ENCODE peak calls at places on chromosomes 4 and X, in four cellular contexts. A, D, N and S are unnamed samples.

GRCh38 chrX:74537011-74537390 is 77.4 kb downstream of the RLIM start:
- DNase-seq in D (no peak), A (peak; percentile 33), N (no peak), S (no peak)

GRCh38 chr4:42048394-42048793 is 58.1 kb downstream of the SLC30A9 start:
- DNase-seq in D (peak; percentile 8), N (no peak), A (peak; percentile 94), S (no peak)

GRCh38 chr4:139403457-139403856 is 50.5 kb upstream of the RAB33B start:
- DNase-seq in N (no peak), D (no peak), A (no peak), S (no peak)

GRCh38 chr4:145178740-145179139 is 1.6 kb downstream of the OTUD4 start:
- DNase-seq in A (no peak), N (no peak), D (no peak), S (peak; percentile 17)

GRCh38 chr4:48761286-48761685 is 18.8 kb downstream of the FRYL start:
- DNase-seq in A (peak; percentile 18), D (no peak), N (no peak), S (no peak)

GRCh38 chr4:110953898-110954297 is 331.0 kb upstream of the PITX2 start:
- DNase-seq in N (no peak), A (no peak), D (no peak), S (no peak)

GRCh38 chr4:78565971-78566372 is 14.4 kb downstream of the ANXA3 start:
- DNase-seq in D (peak; percentile 48), A (peak; percentile 55), N (no peak), S (no peak)

GRCh38 chr4:3248811-3249661 is at the start of gene MSANTD1:
- DNase-seq in N (peak; percentile 33), D (no peak), A (peak; percentile 60), S (peak; percentile 58)

GRCh38 chr4:84319124-84319523 is 180.0 kb downstream of the NKX6-1 start:
- DNase-seq in N (no peak), D (no peak), A (peak; percentile 1), S (no peak)

GRCh38 chr4:140252742-140253555 is 99.0 kb upstream of the MAML3 start:
- DNase-seq in D (peak; percentile 63), N (peak; percentile 82), A (peak; percentile 56), S (peak; percentile 94)

GRCh38 chrX:97846718-97847237 is 963.1 kb downstream of the RPA4 start:
- DNase-seq in A (no peak), D (no peak), N (no peak), S (peak; percentile 3)

GRCh38 chrX:24553016-24553415 is 87.9 kb downstream of the PDK3 start:
- DNase-seq in A (no peak), N (no peak), D (no peak), S (no peak)
- TF ChIP-seq SMC3 in A (no peak), N (no peak), D (no peak), S (no peak)

GRCh38 chrX:136747003-136747986 is 33.4 kb downstream of the ARHGEF6 start:
- DNase-seq in N (no peak), A (no peak), D (no peak), S (no peak)
- TF ChIP-seq SMC3 in N (no peak), A (no peak), D (no peak), S (no peak)

GRCh38 chrX:144916785-144917184 is 330.5 kb upstream of the SPANXN1 start:
- DNase-seq in A (no peak), N (no peak), D (no peak), S (no peak)

GRCh38 chrX:144918936-144919335 is 328.4 kb upstream of the SPANXN1 start:
- DNase-seq in N (no peak), A (no peak), D (no peak), S (no peak)
- TF ChIP-seq SMC3 in N (no peak), A (no peak), D (no peak), S (no peak)

DNA sequence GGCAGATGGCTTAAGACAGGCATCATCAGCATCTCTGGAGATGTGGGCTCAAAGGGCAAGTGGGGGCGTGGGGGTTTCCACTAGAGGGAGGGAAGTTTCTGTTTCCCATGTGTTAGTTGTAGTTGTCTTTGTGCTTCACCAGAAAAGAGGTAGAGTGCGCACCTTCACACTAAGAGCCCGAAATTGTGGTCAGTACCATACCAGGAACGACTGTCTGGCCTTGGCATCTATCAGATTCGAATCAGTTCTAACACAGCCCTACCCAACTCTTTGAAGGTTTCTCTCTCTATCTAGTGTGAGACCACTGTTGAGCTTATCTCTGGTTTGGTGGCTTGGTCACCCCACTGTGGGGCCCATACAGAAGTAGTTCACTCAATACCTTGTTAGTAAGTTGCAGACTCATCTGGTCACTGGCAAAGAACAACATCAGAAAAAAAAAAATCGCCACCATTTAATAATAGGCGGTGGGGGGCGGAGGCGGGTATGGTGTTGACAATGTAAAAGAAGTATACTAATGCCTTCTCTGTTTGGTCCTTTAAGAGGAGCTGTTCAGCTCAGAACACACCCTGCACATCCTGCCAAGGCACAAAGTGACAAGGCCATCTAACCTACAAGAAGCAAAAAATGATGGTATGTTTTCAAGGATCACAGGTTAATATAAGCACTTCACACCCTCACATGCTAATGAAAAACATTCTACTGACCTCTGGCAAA is 71.1 kb downstream of the NYX start:
- DNase-seq in D (no peak), N (no peak), A (no peak), S (no peak)
- TF ChIP-seq SMC3 in D (no peak), N (no peak), A (no peak), S (no peak)

GRCh38 chr4:120659626-120660170 is 262.8 kb downstream of the PRDM5 start:
- DNase-seq in A (no peak), D (no peak), N (no peak), S (peak; percentile 14)
- TF ChIP-seq SMC3 in A (no peak), D (no peak), N (no peak), S (no peak)

GRCh38 chrX:31483336-31483735 is 411.5 kb upstream of the FTHL17 start:
- DNase-seq in N (no peak), A (peak; percentile 79), D (no peak), S (no peak)
- TF ChIP-seq SMC3 in N (no peak), A (no peak), D (no peak), S (no peak)

DNA sequence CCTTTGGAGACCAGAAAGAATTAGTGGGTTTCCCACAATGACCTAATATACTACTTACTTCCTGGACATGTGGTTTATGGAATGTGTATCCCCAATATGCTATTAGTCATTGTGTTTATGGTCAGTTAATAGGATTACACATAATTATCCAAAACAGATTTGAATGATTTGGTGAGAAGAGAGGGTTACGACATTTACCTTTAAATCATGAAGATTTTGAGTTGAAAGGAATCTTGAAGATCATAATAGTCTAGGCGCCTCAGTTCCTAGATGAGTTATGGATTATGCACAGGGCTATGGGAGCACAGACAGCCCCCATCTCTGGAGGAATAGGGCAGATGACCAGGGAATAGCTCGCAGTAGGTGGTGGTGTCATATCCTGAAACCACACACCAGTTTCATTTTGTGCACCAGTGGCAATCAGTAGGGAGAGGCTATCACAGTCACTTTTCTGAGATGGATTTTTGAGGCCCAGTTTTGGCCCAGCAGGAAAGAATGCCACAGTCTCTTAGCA is 61.3 kb downstream of the SEPTIN11 start:
- DNase-seq in D (no peak), A (peak; percentile 86), N (no peak), S (no peak)
- TF ChIP-seq SMC3 in D (no peak), A (no peak), N (no peak), S (no peak)

GRCh38 chrX:49064303-49064702 is 5.5 kb downstream of the CCDC120 start:
- DNase-seq in A (no peak), D (no peak), N (no peak), S (no peak)

GRCh38 chrX:49064735-49065134 is 5.9 kb downstream of the CCDC120 start:
- DNase-seq in D (no peak), N (no peak), A (no peak), S (no peak)

GRCh38 chrX:49061490-49061889 is 2.7 kb downstream of the CCDC120 start:
- DNase-seq in N (no peak), D (no peak), A (no peak), S (no peak)

GRCh38 chrX:49061916-49062315 is 3.1 kb downstream of the CCDC120 start:
- DNase-seq in D (no peak), A (no peak), N (no peak), S (no peak)

GRCh38 chrX:49063715-49064114 is 4.9 kb downstream of the CCDC120 start:
- DNase-seq in A (no peak), N (no peak), D (no peak), S (no peak)
- TF ChIP-seq SMC3 in A (no peak), N (no peak), D (no peak), S (no peak)

DNA sequence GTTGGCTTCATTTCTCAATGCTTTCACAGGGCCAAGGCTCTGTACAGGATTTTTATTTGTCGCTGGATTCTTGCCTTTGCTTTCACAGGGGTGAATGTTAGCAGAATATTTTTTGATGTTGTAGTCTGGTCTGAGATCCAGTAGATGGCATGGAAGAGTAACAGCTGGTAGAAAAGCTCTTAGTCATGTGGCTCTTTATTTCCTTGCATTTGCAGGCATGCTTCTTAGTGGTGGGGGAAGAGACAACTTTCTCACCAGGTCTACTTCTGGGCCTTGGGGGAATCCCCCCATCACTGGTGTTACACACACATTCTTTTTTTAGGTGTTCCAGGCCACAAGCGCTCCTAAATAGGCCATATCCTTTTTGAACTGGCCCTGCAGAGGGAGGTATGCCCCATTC is 58.2 kb upstream of the DKK2 start:
- DNase-seq in A (peak; percentile 20), D (no peak), N (no peak), S (no peak)
- TF ChIP-seq SMC3 in A (peak; percentile 11), D (no peak), N (no peak), S (peak; percentile 3)